ENCODE peak calls at places on chromosomes 1 and 21, in ten cellular contexts. One of them, this sample, is unnamed.

GRCh38 chr1:37922767-37923550 is 23.9 kb downstream of the INPP5B start:
- DNase-seq in Panc1: no peak
- DNase-seq in H9: no peak
- DNase-seq in transverse colon: no peak
- DNase-seq in DND-41: peak
- DNase-seq in suprapubic skin: no peak
- DNase-seq in tibial artery: no peak
- DNase-seq in right lobe of liver: no peak
- DNase-seq in CD8-positive, alpha-beta T cell: peak
- DNase-seq in breast epithelium: no peak
- DNase-seq in this sample: no peak

GRCh38 chr1:204605791-204606190 is 79.7 kb downstream of the LRRN2 start:
- DNase-seq in CD8-positive, alpha-beta T cell: no peak
- DNase-seq in breast epithelium: no peak
- DNase-seq in H9: no peak
- DNase-seq in suprapubic skin: no peak
- DNase-seq in DND-41: no peak
- DNase-seq in Panc1: no peak
- DNase-seq in right lobe of liver: no peak
- DNase-seq in transverse colon: no peak
- DNase-seq in tibial artery: no peak
- DNase-seq in this sample: no peak

GRCh38 chr1:233304489-233305102 is 9.1 kb upstream of the PCNX2 start:
- DNase-seq in breast epithelium: no peak
- DNase-seq in tibial artery: no peak
- DNase-seq in DND-41: no peak
- DNase-seq in transverse colon: no peak
- DNase-seq in CD8-positive, alpha-beta T cell: peak
- DNase-seq in H9: no peak
- DNase-seq in suprapubic skin: no peak
- DNase-seq in right lobe of liver: no peak
- DNase-seq in Panc1: no peak
- DNase-seq in this sample: no peak

GRCh38 chr1:86594284-86594683 is 47.4 kb downstream of the CLCA4 start:
- DNase-seq in tibial artery: no peak
- DNase-seq in H9: peak
- DNase-seq in CD8-positive, alpha-beta T cell: no peak
- DNase-seq in breast epithelium: no peak
- DNase-seq in DND-41: no peak
- DNase-seq in transverse colon: no peak
- DNase-seq in Panc1: no peak
- DNase-seq in right lobe of liver: no peak
- DNase-seq in suprapubic skin: no peak
- DNase-seq in this sample: no peak

GRCh38 chr1:2306151-2306978 is 78.2 kb downstream of the SKI start:
- DNase-seq in DND-41: no peak
- DNase-seq in right lobe of liver: no peak
- DNase-seq in H9: peak
- DNase-seq in breast epithelium: no peak
- DNase-seq in Panc1: no peak
- DNase-seq in transverse colon: no peak
- DNase-seq in CD8-positive, alpha-beta T cell: no peak
- DNase-seq in tibial artery: no peak
- DNase-seq in suprapubic skin: no peak
- DNase-seq in this sample: no peak

GRCh38 chr1:167110586-167110985 is 16.7 kb downstream of the STYXL2 start:
- DNase-seq in breast epithelium: no peak
- DNase-seq in Panc1: no peak
- DNase-seq in transverse colon: no peak
- DNase-seq in DND-41: peak
- DNase-seq in right lobe of liver: no peak
- DNase-seq in suprapubic skin: no peak
- DNase-seq in tibial artery: no peak
- DNase-seq in CD8-positive, alpha-beta T cell: no peak
- DNase-seq in H9: no peak
- DNase-seq in this sample: no peak

GRCh38 chr1:66352783-66353182 is 181.2 kb upstream of the SGIP1 start:
- DNase-seq in Panc1: no peak
- DNase-seq in suprapubic skin: no peak
- DNase-seq in H9: no peak
- DNase-seq in tibial artery: no peak
- DNase-seq in right lobe of liver: no peak
- DNase-seq in CD8-positive, alpha-beta T cell: no peak
- DNase-seq in breast epithelium: no peak
- DNase-seq in transverse colon: no peak
- DNase-seq in DND-41: no peak
- DNase-seq in this sample: no peak

GRCh38 chr1:244271909-244272308 is 179.8 kb downstream of the ADSS2 start:
- DNase-seq in tibial artery: no peak
- DNase-seq in DND-41: no peak
- DNase-seq in CD8-positive, alpha-beta T cell: no peak
- DNase-seq in Panc1: no peak
- DNase-seq in H9: no peak
- DNase-seq in right lobe of liver: no peak
- DNase-seq in suprapubic skin: no peak
- DNase-seq in breast epithelium: no peak
- DNase-seq in transverse colon: no peak
- DNase-seq in this sample: no peak

GRCh38 chr1:33378524-33378923 is 52.4 kb downstream of the PHC2 start:
- DNase-seq in transverse colon: no peak
- DNase-seq in tibial artery: no peak
- DNase-seq in suprapubic skin: no peak
- DNase-seq in breast epithelium: no peak
- DNase-seq in H9: no peak
- DNase-seq in DND-41: no peak
- DNase-seq in Panc1: no peak
- DNase-seq in CD8-positive, alpha-beta T cell: no peak
- DNase-seq in right lobe of liver: no peak
- DNase-seq in this sample: no peak

GRCh38 chr1:33380811-33381210 is 50.1 kb downstream of the PHC2 start:
- DNase-seq in tibial artery: no peak
- DNase-seq in Panc1: no peak
- DNase-seq in CD8-positive, alpha-beta T cell: no peak
- DNase-seq in breast epithelium: no peak
- DNase-seq in H9: no peak
- DNase-seq in DND-41: no peak
- DNase-seq in right lobe of liver: no peak
- DNase-seq in transverse colon: no peak
- DNase-seq in suprapubic skin: no peak
- DNase-seq in this sample: no peak

GRCh38 chr1:33377750-33378149 is 53.1 kb downstream of the PHC2 start:
- DNase-seq in tibial artery: no peak
- DNase-seq in DND-41: no peak
- DNase-seq in H9: no peak
- DNase-seq in breast epithelium: no peak
- DNase-seq in CD8-positive, alpha-beta T cell: no peak
- DNase-seq in right lobe of liver: no peak
- DNase-seq in Panc1: no peak
- DNase-seq in transverse colon: no peak
- DNase-seq in suprapubic skin: no peak
- DNase-seq in this sample: no peak

GRCh38 chr1:33379631-33380354 is 51.1 kb downstream of the PHC2 start:
- DNase-seq in CD8-positive, alpha-beta T cell: no peak
- DNase-seq in breast epithelium: no peak
- DNase-seq in tibial artery: no peak
- DNase-seq in suprapubic skin: no peak
- DNase-seq in Panc1: no peak
- DNase-seq in right lobe of liver: no peak
- DNase-seq in transverse colon: no peak
- DNase-seq in H9: no peak
- DNase-seq in DND-41: no peak
- DNase-seq in this sample: no peak

DNA sequence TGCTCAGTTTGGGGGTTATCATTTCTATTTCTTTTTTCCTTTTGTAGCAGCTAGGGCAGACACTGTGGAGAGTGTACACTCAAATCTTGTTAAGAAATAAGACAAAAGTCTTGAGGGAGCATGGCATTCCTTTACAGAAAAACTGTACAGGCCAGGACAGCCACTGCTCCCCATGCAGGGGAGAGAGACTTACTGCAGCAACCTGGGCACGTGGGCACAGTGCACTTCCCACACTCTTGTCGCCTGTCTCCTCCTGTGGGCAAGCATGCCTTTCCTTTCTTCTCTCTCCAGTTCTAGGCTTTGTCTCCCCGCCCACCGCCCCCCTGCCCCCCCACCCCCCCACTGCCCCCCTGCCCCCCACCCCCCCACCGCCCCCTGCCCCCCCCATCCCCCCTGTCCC is 51.9 kb downstream of the PHC2 start:
- DNase-seq in CD8-positive, alpha-beta T cell: no peak
- DNase-seq in H9: no peak
- DNase-seq in breast epithelium: no peak
- DNase-seq in right lobe of liver: no peak
- DNase-seq in transverse colon: no peak
- DNase-seq in Panc1: no peak
- DNase-seq in suprapubic skin: no peak
- DNase-seq in DND-41: no peak
- DNase-seq in tibial artery: no peak
- DNase-seq in this sample: no peak
- H3K27ac ChIP-seq in CD8-positive, alpha-beta T cell: no peak
- H3K27ac ChIP-seq in H9: no peak
- H3K27ac ChIP-seq in breast epithelium: no peak
- H3K27ac ChIP-seq in right lobe of liver: no peak
- H3K27ac ChIP-seq in transverse colon: no peak
- H3K27ac ChIP-seq in Panc1: no peak
- H3K27ac ChIP-seq in suprapubic skin: no peak
- H3K27ac ChIP-seq in DND-41: no peak
- H3K27ac ChIP-seq in tibial artery: no peak
- H3K27ac ChIP-seq in this sample: no peak

GRCh38 chr1:150554086-150554452 is 4.9 kb downstream of the ADAMTSL4 start:
- DNase-seq in breast epithelium: no peak
- DNase-seq in DND-41: no peak
- DNase-seq in transverse colon: no peak
- DNase-seq in CD8-positive, alpha-beta T cell: no peak
- DNase-seq in H9: peak
- DNase-seq in tibial artery: no peak
- DNase-seq in suprapubic skin: no peak
- DNase-seq in Panc1: no peak
- DNase-seq in right lobe of liver: no peak
- DNase-seq in this sample: no peak

GRCh38 chr1:150557065-150557600 is 7.9 kb downstream of the ADAMTSL4 start:
- DNase-seq in CD8-positive, alpha-beta T cell: no peak
- DNase-seq in DND-41: no peak
- DNase-seq in right lobe of liver: no peak
- DNase-seq in breast epithelium: no peak
- DNase-seq in suprapubic skin: no peak
- DNase-seq in transverse colon: peak
- DNase-seq in H9: peak
- DNase-seq in tibial artery: no peak
- DNase-seq in Panc1: no peak
- DNase-seq in this sample: peak

GRCh38 chr1:150555971-150556865 is 7.0 kb downstream of the ADAMTSL4 start:
- DNase-seq in DND-41: no peak
- DNase-seq in breast epithelium: no peak
- DNase-seq in transverse colon: peak
- DNase-seq in tibial artery: no peak
- DNase-seq in Panc1: no peak
- DNase-seq in right lobe of liver: no peak
- DNase-seq in H9: peak
- DNase-seq in suprapubic skin: no peak
- DNase-seq in CD8-positive, alpha-beta T cell: no peak
- DNase-seq in this sample: peak

GRCh38 chr1:150553392-150554085 is 4.3 kb downstream of the ADAMTSL4 start:
- DNase-seq in H9: peak
- DNase-seq in CD8-positive, alpha-beta T cell: no peak
- DNase-seq in suprapubic skin: no peak
- DNase-seq in breast epithelium: no peak
- DNase-seq in tibial artery: no peak
- DNase-seq in transverse colon: no peak
- DNase-seq in right lobe of liver: no peak
- DNase-seq in Panc1: no peak
- DNase-seq in DND-41: no peak
- DNase-seq in this sample: peak

GRCh38 chr1:150555198-150555970 is 6.2 kb downstream of the ADAMTSL4 start:
- DNase-seq in Panc1: no peak
- DNase-seq in breast epithelium: no peak
- DNase-seq in tibial artery: no peak
- DNase-seq in suprapubic skin: no peak
- DNase-seq in DND-41: no peak
- DNase-seq in H9: peak
- DNase-seq in CD8-positive, alpha-beta T cell: no peak
- DNase-seq in transverse colon: no peak
- DNase-seq in right lobe of liver: no peak
- DNase-seq in this sample: peak
- H3K27ac ChIP-seq in Panc1: no peak
- H3K27ac ChIP-seq in breast epithelium: no peak
- H3K27ac ChIP-seq in tibial artery: no peak
- H3K27ac ChIP-seq in suprapubic skin: no peak
- H3K27ac ChIP-seq in DND-41: no peak
- H3K27ac ChIP-seq in H9: no peak
- H3K27ac ChIP-seq in CD8-positive, alpha-beta T cell: no peak
- H3K27ac ChIP-seq in transverse colon: no peak
- H3K27ac ChIP-seq in right lobe of liver: no peak
- H3K27ac ChIP-seq in this sample: no peak

DNA sequence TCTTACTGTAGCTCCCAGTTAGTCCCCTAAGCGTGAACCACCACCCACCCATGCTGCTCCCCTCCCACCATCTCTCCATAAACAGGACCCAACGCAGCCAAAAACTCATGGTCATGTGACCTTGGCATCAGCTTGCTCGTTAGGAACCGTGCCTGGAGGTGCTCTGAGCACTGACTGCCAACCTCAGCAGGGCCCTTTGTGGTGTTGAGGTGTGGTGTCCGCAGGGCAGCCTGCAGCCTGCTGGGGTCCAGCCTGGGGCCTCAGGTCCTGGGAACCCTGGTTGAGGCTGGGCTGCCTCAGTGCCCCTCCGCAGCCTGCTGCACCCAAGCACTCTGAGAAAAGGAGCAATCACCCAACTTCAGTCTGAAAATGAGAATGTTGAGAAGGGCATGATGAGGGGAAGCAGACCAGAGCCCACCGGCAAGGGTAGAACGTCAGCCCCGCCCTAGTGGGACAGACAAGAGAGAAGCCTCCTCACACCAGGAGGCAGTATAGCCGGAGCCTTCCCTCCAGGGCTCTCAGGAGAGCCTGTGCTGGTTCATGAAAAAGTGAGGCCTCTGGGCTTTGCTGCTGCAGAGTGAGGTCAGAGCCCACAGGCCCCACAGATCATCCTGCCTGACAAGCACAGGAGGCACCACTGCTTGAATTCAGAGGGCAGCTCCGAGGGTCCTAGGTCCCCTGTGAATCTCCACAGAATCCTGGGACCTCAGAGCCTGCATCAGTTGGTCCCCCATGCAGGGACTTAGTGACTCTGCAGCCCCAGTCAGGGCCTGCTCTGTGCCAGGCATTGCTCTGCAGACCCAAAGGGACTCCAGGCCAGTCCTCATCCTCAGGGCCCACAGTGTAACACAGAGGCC is 4.9 kb upstream of the COL6A2 start:
- DNase-seq in breast epithelium: peak
- DNase-seq in transverse colon: no peak
- DNase-seq in suprapubic skin: no peak
- DNase-seq in H9: no peak
- DNase-seq in right lobe of liver: no peak
- DNase-seq in CD8-positive, alpha-beta T cell: no peak
- DNase-seq in tibial artery: no peak
- DNase-seq in DND-41: no peak
- DNase-seq in Panc1: no peak
- DNase-seq in this sample: peak
- H3K27ac ChIP-seq in breast epithelium: peak
- H3K27ac ChIP-seq in transverse colon: peak
- H3K27ac ChIP-seq in suprapubic skin: peak
- H3K27ac ChIP-seq in H9: no peak
- H3K27ac ChIP-seq in right lobe of liver: no peak
- H3K27ac ChIP-seq in CD8-positive, alpha-beta T cell: no peak
- H3K27ac ChIP-seq in tibial artery: peak
- H3K27ac ChIP-seq in DND-41: no peak
- H3K27ac ChIP-seq in Panc1: no peak
- H3K27ac ChIP-seq in this sample: peak

DNA sequence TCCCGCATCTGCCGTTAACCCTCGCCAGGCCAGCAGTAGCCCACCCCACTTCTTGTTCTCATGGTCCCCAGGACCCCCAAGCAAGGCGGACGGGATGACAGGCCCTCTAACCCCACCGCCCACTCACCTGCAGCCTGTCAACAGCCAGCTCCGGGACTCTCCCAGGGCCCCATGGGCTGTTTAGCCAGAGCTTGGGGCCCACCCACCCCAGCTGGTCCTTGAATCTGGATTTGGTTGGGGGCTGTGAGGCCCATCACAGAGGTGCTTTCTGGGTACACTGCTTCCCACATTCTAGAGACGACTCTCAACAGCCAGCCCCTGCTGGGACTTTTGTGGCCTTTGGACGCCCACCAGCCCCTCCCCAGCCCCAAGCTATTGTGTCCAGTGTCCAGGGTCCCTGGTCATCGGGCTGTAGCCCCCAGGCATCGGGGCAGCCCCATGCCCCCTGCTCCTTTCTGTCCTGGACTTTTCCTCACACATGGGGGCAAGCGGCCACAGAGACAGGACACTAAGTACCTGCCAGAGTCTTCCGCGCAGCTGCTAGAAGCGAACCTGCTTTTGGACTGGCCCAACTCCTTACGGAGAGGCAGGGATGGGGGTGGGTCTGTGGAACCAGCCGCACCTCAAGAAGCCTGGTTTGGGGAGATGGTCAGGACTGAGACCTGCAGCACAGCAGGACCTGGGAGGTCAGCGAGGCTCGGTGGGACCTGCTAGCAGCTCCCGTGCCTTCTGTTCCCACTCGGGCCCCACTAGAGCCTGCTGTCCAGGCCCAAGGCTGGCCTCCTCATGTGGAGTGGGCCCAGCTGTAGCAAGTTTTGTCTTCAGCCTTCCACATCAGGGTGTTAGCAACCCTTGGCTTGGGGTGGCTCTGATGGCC is 208.1 kb upstream of the VAMP3 start:
- DNase-seq in right lobe of liver: no peak
- DNase-seq in Panc1: no peak
- DNase-seq in CD8-positive, alpha-beta T cell: no peak
- DNase-seq in DND-41: no peak
- DNase-seq in suprapubic skin: no peak
- DNase-seq in tibial artery: no peak
- DNase-seq in transverse colon: no peak
- DNase-seq in H9: no peak
- DNase-seq in breast epithelium: no peak
- DNase-seq in this sample: no peak
- H3K27ac ChIP-seq in right lobe of liver: no peak
- H3K27ac ChIP-seq in Panc1: no peak
- H3K27ac ChIP-seq in CD8-positive, alpha-beta T cell: no peak
- H3K27ac ChIP-seq in DND-41: no peak
- H3K27ac ChIP-seq in suprapubic skin: no peak
- H3K27ac ChIP-seq in tibial artery: no peak
- H3K27ac ChIP-seq in transverse colon: no peak
- H3K27ac ChIP-seq in H9: no peak
- H3K27ac ChIP-seq in breast epithelium: no peak
- H3K27ac ChIP-seq in this sample: no peak